ENCODE peak calls at places on chromosome 2, in five cellular contexts. M, F, G, H and N are unnamed samples.

GRCh38 chr2:113135354-113135753 is 8.0 kb downstream of the IL1RN start:
- DNase-seq in M (no peak), F (no peak), G (no peak), H (no peak), N (no peak)

GRCh38 chr2:204628926-204629661 is 83.8 kb downstream of the PARD3B start:
- DNase-seq in M (no peak), F (no peak), G (peak), H (no peak), N (no peak)

GRCh38 chr2:151882786-151883445 is 54.7 kb upstream of the ARL5A start:
- DNase-seq in M (no peak), F (no peak), G (no peak), H (no peak), N (no peak)

GRCh38 chr2:235584269-235585007 is 90.6 kb downstream of the AGAP1 start:
- DNase-seq in M (no peak), F (no peak), G (no peak), H (no peak), N (no peak)

GRCh38 chr2:164495491-164496223 is 125.6 kb downstream of the GRB14 start:
- DNase-seq in M (peak), F (no peak), G (peak), H (peak), N (no peak)

GRCh38 chr2:240226672-240227537 is 86.4 kb upstream of the OTOS start:
- DNase-seq in M (no peak), F (no peak), G (no peak), H (no peak), N (no peak)

GRCh38 chr2:9002637-9003365 is 683 bp downstream of the MBOAT2 start:
- DNase-seq in M (no peak), F (peak), G (peak), H (peak), N (no peak)

GRCh38 chr2:167509585-167509984 is 621.3 kb downstream of the XIRP2 start:
- DNase-seq in M (peak), F (no peak), G (peak), H (no peak), N (no peak)

GRCh38 chr2:172775319-172775718 is 39.7 kb downstream of the RAPGEF4 start:
- DNase-seq in M (no peak), F (no peak), G (no peak), H (no peak), N (no peak)

GRCh38 chr2:23235292-23235691 is 149.7 kb upstream of the KLHL29 start:
- DNase-seq in M (no peak), F (no peak), G (no peak), H (no peak), N (no peak)

GRCh38 chr2:2573658-2574293 is 242.7 kb upstream of the MYT1L start:
- DNase-seq in M (no peak), F (no peak), G (peak), H (no peak), N (no peak)

GRCh38 chr2:47239119-47239969 is 84.2 kb upstream of the STPG4 start:
- DNase-seq in M (no peak), F (no peak), G (no peak), H (no peak), N (no peak)